ENCODE peak calls at places on chromosomes 11 and 22, in seven cellular contexts. S, M, E, H, Z, C and V are unnamed samples.

GRCh38 chr11:67120881-67121710 is 2.0 kb downstream of the KDM2A start:
- DNase-seq in M (no peak), E (peak), S (no peak), C (no peak), H (no peak), Z (peak), V (peak)

GRCh38 chr11:58636587-58636986 is 14.1 kb downstream of the CNTF start:
- DNase-seq in Z (no peak), M (no peak), H (no peak), S (no peak), C (no peak), E (no peak), V (no peak)

GRCh38 chr11:35721576-35722341 is 59.2 kb downstream of the TRIM44 start:
- DNase-seq in S (no peak), M (no peak), E (no peak), C (no peak), H (no peak), Z (no peak), V (no peak)

GRCh38 chr11:128240546-128240945 is 346.8 kb downstream of the ETS1 start:
- DNase-seq in S (no peak), M (no peak), Z (no peak), H (no peak), E (no peak), C (no peak), V (peak)

GRCh38 chr11:14443642-14444041 is 56.0 kb downstream of the COPB1 start:
- DNase-seq in H (no peak), Z (no peak), E (peak), C (no peak), M (no peak), S (no peak), V (peak)

GRCh38 chr22:42134033-42135020 is 3.7 kb upstream of the CYP2D6 start:
- DNase-seq in M (no peak), C (no peak), H (no peak), S (no peak), E (no peak), Z (no peak), V (peak)

GRCh38 chr22:37222440-37222971 is 10.2 kb upstream of the SSTR3 start:
- DNase-seq in M (no peak), C (no peak), S (no peak), E (no peak), H (no peak), Z (no peak), V (no peak)

GRCh38 chr11:68838572-68838964 is 3.1 kb downstream of the CPT1A start:
- DNase-seq in H (no peak), E (no peak), C (no peak), Z (peak), S (no peak), M (no peak), V (no peak)

GRCh38 chr11:18144243-18144642 is 11.9 kb downstream of the MRGPRX3 start:
- DNase-seq in E (peak), M (no peak), C (no peak), Z (no peak), H (no peak), S (no peak), V (peak)

GRCh38 chr11:81870066-81870412 is 863.6 kb downstream of the FAM181B start:
- DNase-seq in Z (no peak), C (no peak), S (no peak), H (no peak), E (no peak), M (peak), V (no peak)

GRCh38 chr22:42947211-42947990 is 67.5 kb downstream of the PACSIN2 start:
- DNase-seq in E (peak), H (no peak), S (no peak), Z (no peak), C (no peak), M (no peak), V (peak)

GRCh38 chr11:95991101-95991500 is 67.2 kb upstream of the MTMR2 start:
- DNase-seq in S (no peak), H (no peak), M (no peak), Z (no peak), C (no peak), E (peak), V (peak)

GRCh38 chr22:49667236-49667635 is 160.4 kb downstream of the BRD1 start:
- DNase-seq in C (no peak), M (no peak), Z (peak), S (peak), H (no peak), E (no peak), V (no peak)

GRCh38 chr11:27998552-27998951 is 109.4 kb downstream of the KIF18A start:
- DNase-seq in E (peak), H (no peak), M (no peak), Z (no peak), C (no peak), S (no peak), V (peak)

GRCh38 chr11:112437096-112437495 is 176.4 kb upstream of the PLET1 start:
- DNase-seq in H (no peak), E (no peak), Z (no peak), S (no peak), M (no peak), C (no peak), V (peak)

GRCh38 chr22:44424867-44425351 is 73.1 kb downstream of the RTL6 start:
- DNase-seq in M (no peak), H (no peak), E (no peak), C (no peak), S (no peak), Z (peak), V (no peak)

GRCh38 chr22:30861688-30862552 is 106.7 kb downstream of the MORC2 start:
- DNase-seq in S (peak), H (no peak), C (no peak), E (no peak), Z (peak), M (no peak), V (no peak)

GRCh38 chr11:101807521-101807920 is 107.3 kb upstream of the CEP126 start:
- DNase-seq in S (no peak), M (no peak), Z (no peak), H (no peak), E (no peak), C (no peak), V (no peak)

GRCh38 chr11:102920118-102920684 is 35.3 kb downstream of the MMP13 start:
- DNase-seq in C (no peak), Z (no peak), E (no peak), M (no peak), S (no peak), H (no peak), V (no peak)

GRCh38 chr11:92204731-92205130 is 19.9 kb upstream of the FAT3 start:
- DNase-seq in H (no peak), Z (no peak), E (no peak), C (no peak), S (no peak), M (no peak), V (no peak)